ENCODE peak calls at places on chromosome 4, in five cellular contexts. R is activated T-cell treated with anti-CD3 and anti-CD28 coated beads for 1 hour, O is NCI-H460, N is nucleus accumbens, L is NCI-H1105 treated with DMSO at 0.1 percent for 48 hours. A is an unnamed sample.

GRCh38 chr4:10808591-10808990 is 124.0 kb upstream of the CLNK start:
- DNase-seq in R (no peak), O (no peak), N (peak), L (no peak), A (no peak)

GRCh38 chr4:53490965-53491622 is 100.2 kb downstream of the LNX1 start:
- DNase-seq in R (no peak), O (peak), N (no peak), L (peak), A (peak)

GRCh38 chr4:37757705-37758104 is 68.8 kb upstream of the PGM2 start:
- DNase-seq in R (no peak), O (no peak), N (no peak), L (no peak), A (no peak)

GRCh38 chr4:107818301-107818910 is 6.3 kb upstream of the SGMS2 start:
- DNase-seq in R (no peak), O (no peak), N (no peak), L (peak), A (no peak)

GRCh38 chr4:103429283-103429682 is 231.1 kb upstream of the CENPE start:
- DNase-seq in R (no peak), O (no peak), N (no peak), L (no peak), A (peak)

GRCh38 chr4:175412744-175413143 is 399.3 kb downstream of the GPM6A start:
- DNase-seq in R (no peak), O (no peak), N (no peak), L (no peak), A (no peak)

GRCh38 chr4:147732516-147733193 is 767 bp downstream of the ARHGAP10 start:
- DNase-seq in R (no peak), O (no peak), N (no peak), L (peak), A (peak)

GRCh38 chr4:142272452-142272851 is 573.6 kb downstream of the INPP4B start:
- DNase-seq in R (no peak), O (no peak), N (no peak), L (no peak), A (no peak)

GRCh38 chr4:83850435-83850834 is 314.5 kb downstream of the GPAT3 start:
- DNase-seq in R (no peak), O (no peak), N (no peak), L (no peak), A (no peak)

GRCh38 chr4:139176299-139177048 is 544 bp downstream of the ELF2 start:
- DNase-seq in R (peak), O (peak), N (peak), L (peak), A (peak)

GRCh38 chr4:149973181-149973580 is 105.1 kb upstream of the DCLK2 start:
- DNase-seq in R (no peak), O (no peak), N (no peak), L (no peak), A (no peak)

GRCh38 chr4:47143261-47143660 is 111.9 kb downstream of the GABRB1 start:
- DNase-seq in R (no peak), O (no peak), N (no peak), L (no peak), A (no peak)

GRCh38 chr4:40976343-40976742 is 226.6 kb downstream of the NSUN7 start:
- DNase-seq in R (no peak), O (peak), N (no peak), L (peak), A (peak)

GRCh38 chr4:19780871-19781270 is 470.8 kb upstream of the SLIT2 start:
- DNase-seq in R (no peak), O (no peak), N (no peak), L (no peak), A (no peak)

GRCh38 chr4:165207016-165207430 is 338 bp upstream of the KLHL2 start:
- DNase-seq in R (no peak), O (no peak), N (peak), L (peak), A (peak)

GRCh38 chr4:89586318-89586717 is 250.6 kb downstream of the SNCA start:
- DNase-seq in R (no peak), O (no peak), N (no peak), L (no peak), A (no peak)

GRCh38 chr4:154465085-154465484 is 26.5 kb downstream of the DCHS2 start:
- DNase-seq in R (no peak), O (no peak), N (no peak), L (no peak), A (no peak)

GRCh38 chr4:53674891-53675290 is 83.6 kb upstream of the LNX1 start:
- DNase-seq in R (no peak), O (no peak), N (no peak), L (no peak), A (no peak)

A was measured in GM10248.